ENCODE peak calls at places on chromosomes 3 and 15, in five cellular contexts. A is AG10803, I is mucosa of descending colon, R is uterus, U is AG09309. K is an unnamed sample.

GRCh38 chr3:116140100-116140689 is 305.1 kb downstream of the LSAMP start:
- DNase-seq in A (peak), I (no peak), R (no peak), U (no peak), K (peak)

GRCh38 chr15:101348643-101349496 is 53.8 kb upstream of the SNRPA1 start:
- DNase-seq in A (no peak), I (no peak), R (no peak), U (no peak), K (no peak)

GRCh38 chr3:89697321-89697916 is 590.0 kb downstream of the EPHA3 start:
- DNase-seq in A (no peak), I (no peak), R (no peak), U (no peak), K (peak)

GRCh38 chr15:34987182-34987488 is 952 bp downstream of the ZNF770 start:
- DNase-seq in A (no peak), I (no peak), R (no peak), U (no peak), K (no peak)

GRCh38 chr3:130645261-130645660 is 101.4 kb downstream of the PIK3R4 start:
- DNase-seq in A (no peak), I (no peak), R (no peak), U (no peak), K (no peak)

GRCh38 chr15:84108725-84109124 is 126.8 kb upstream of the GOLGA6L4 start:
- DNase-seq in A (peak), I (no peak), R (no peak), U (no peak), K (peak)

GRCh38 chr3:131454501-131454900 is 48.3 kb downstream of the MRPL3 start:
- DNase-seq in A (peak), I (no peak), R (no peak), U (peak), K (peak)

GRCh38 chr3:6392123-6392522 is 468.8 kb upstream of the GRM7 start:
- DNase-seq in A (no peak), I (no peak), R (no peak), U (no peak), K (no peak)

GRCh38 chr3:45553469-45553974 is 41.0 kb upstream of the LIMD1 start:
- DNase-seq in A (peak), I (no peak), R (peak), U (no peak), K (peak)

GRCh38 chr15:93451265-93451664 is 362.3 kb upstream of the RGMA start:
- DNase-seq in A (no peak), I (no peak), R (no peak), U (no peak), K (no peak)

GRCh38 chr15:63843901-63844317 is 10.2 kb upstream of the HERC1 start:
- DNase-seq in A (peak), I (no peak), R (no peak), U (no peak), K (peak)

GRCh38 chr15:45399381-45400212 is 21.3 kb upstream of the GATM start:
- DNase-seq in A (peak), I (no peak), R (no peak), U (peak), K (peak)

GRCh38 chr15:100999369-100999768 is 80.2 kb downstream of the LRRK1 start:
- DNase-seq in A (peak), I (no peak), R (no peak), U (peak), K (no peak)

GRCh38 chr3:99176169-99176964 is 274.9 kb upstream of the DCBLD2 start:
- DNase-seq in A (no peak), I (no peak), R (no peak), U (peak), K (no peak)

GRCh38 chr15:65286069-65286703 is 497 bp downstream of the PARP16 start:
- DNase-seq in A (no peak), I (peak), R (no peak), U (no peak), K (no peak)

GRCh38 chr3:194930439-194931204 is 244.9 kb downstream of the FAM43A start:
- DNase-seq in A (peak), I (no peak), R (no peak), U (peak), K (peak)

GRCh38 chr15:63048986-63049665 is 6.6 kb downstream of the TPM1 start:
- DNase-seq in A (peak), I (peak), R (peak), U (no peak), K (peak)

GRCh38 chr3:193803288-193803687 is 210.3 kb downstream of the OPA1 start:
- DNase-seq in A (no peak), I (no peak), R (no peak), U (no peak), K (no peak)

GRCh38 chr3:11917051-11917450 is 70.4 kb upstream of the TAMM41 start:
- DNase-seq in A (no peak), I (no peak), R (no peak), U (no peak), K (no peak)

GRCh38 chr15:99979371-99979770 is 246.1 kb upstream of the LYSMD4 start:
- DNase-seq in A (no peak), I (no peak), R (no peak), U (no peak), K (no peak)

DNA sequence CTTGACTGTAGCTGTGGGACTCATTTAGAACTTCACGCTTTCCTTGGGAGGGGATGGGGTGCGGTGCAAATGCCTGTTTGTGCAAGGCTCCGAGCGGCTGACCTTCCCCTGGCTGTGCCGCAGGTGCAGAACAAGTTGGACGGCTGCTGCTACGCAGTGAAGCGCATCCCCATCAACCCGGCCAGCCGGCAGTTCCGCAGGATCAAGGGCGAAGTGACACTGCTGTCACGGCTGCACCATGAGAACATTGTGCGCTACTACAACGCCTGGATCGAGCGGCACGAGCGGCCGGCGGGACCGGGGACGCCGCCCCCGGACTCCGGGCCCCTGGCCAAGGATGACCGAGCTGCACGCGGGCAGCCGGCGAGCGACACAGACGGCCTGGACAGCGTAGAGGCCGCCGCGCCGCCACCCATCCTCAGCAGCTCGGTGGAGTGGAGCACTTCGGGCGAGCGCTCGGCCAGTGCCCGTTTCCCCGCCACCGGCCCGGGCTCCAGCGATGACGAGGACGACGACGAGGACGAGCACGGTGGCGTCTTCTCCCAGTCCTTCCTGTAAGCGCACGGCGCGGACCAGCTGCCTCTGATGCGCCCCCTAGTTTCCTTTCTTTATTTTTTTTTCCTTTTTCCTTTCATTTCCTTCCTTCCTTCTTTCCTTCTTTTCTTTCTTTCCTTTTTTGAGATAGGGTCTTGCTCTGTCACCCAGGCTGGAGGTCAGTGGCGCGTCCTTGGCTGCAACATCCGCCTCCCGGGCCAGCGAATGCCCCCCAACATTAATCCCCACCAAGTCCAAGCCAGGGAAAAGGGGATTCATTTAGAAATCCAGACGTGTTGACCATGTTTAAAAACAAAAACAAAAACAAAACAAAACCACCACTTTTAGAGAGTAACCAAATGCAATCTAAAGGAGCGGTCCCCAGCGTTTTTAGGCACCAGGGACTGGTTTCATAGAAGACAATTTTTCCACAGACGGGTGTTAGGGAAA is 42.7 kb downstream of the EIF2AK4 start:
- DNase-seq in A (peak), I (peak), R (peak), U (no peak), K (peak)
- TF ChIP-seq CTCF in A (peak), I (no peak), R (peak), U (peak), K (peak)

GRCh38 chr3:145900056-145900829 is 260.7 kb downstream of the PLOD2 start:
- DNase-seq in A (no peak), I (no peak), R (no peak), U (no peak), K (no peak)

GRCh38 chr3:145899229-145899628 is 261.8 kb downstream of the PLOD2 start:
- DNase-seq in A (no peak), I (no peak), R (no peak), U (no peak), K (no peak)

GRCh38 chr3:145902166-145902565 is 258.8 kb downstream of the PLOD2 start:
- DNase-seq in A (peak), I (no peak), R (no peak), U (no peak), K (peak)

GRCh38 chr3:145903472-145904013 is 257.4 kb downstream of the PLOD2 start:
- DNase-seq in A (no peak), I (no peak), R (no peak), U (no peak), K (no peak)

DNA sequence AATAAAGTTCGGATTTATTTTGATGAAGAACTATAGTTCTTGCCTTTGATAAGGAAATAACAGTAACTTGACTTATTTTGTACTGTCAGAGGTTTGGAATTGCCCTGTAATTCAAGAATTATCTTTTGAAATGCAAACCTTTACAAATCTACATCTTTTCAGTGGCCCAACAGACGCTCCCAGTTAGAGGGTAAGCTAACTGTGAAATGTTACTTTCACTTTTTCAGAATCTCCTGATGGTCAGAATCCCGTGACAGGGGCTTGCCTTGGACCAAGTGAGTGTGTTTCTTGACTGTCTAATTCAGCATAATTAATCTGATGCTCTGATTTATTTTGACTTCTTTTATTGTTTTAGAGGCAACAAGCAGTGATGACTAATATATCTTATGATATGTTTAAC is 262.5 kb downstream of the PLOD2 start:
- DNase-seq in A (peak), I (no peak), R (no peak), U (no peak), K (peak)
- H3K4me3 ChIP-seq in A (peak), I (no peak), R (peak), U (no peak), K (no peak)

DNA sequence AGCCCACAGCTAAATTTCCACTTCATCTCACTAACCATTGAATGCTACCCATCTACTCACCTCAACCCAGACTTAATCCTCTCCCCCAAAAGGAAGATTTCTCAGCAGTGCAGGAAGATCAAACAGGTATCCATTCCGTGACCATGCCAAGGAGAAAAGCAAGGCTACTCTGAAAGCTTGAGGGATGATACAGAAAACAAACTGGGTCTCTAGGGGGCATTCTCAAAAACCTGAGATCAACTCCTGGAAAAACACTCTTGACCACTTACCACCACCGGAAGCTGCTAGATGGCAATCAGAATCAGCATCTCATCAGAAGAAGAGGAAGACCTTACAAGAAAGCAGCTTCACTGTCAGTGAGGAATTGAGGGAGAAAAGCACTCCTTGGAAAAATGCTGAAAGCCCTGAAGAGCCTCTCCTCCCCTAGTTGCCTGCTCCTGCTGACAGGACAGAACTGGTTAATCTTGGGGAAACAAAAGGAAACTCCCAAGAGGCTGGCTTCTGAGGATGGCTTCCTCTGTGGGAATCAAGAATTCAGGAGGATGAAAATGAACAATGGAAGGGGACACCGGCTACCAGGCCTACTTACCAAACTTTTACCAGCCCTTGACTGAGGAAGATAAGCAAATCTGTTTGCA is at the start of gene ATP8B4:
- DNase-seq in A (no peak), I (no peak), R (no peak), U (no peak), K (no peak)
- TF ChIP-seq CTCF in A (no peak), I (no peak), R (no peak), U (no peak), K (no peak)

GRCh38 chr3:85652322-85652721 is 693.5 kb downstream of the CADM2 start:
- DNase-seq in A (no peak), I (no peak), R (no peak), U (no peak), K (no peak)
- H3K4me3 ChIP-seq in A (no peak), I (no peak), R (no peak), U (no peak), K (no peak)

GRCh38 chr3:65170357-65171090 is 482.7 kb upstream of the ADAMTS9 start:
- DNase-seq in A (peak), I (peak), R (peak), U (peak), K (peak)

GRCh38 chr3:65177879-65178484 is 490.2 kb upstream of the ADAMTS9 start:
- DNase-seq in A (peak), I (no peak), R (no peak), U (peak), K (no peak)

GRCh38 chr3:65174713-65175112 is 486.9 kb upstream of the ADAMTS9 start:
- DNase-seq in A (no peak), I (no peak), R (no peak), U (no peak), K (no peak)

GRCh38 chr3:65178703-65179102 is 490.9 kb upstream of the ADAMTS9 start:
- DNase-seq in A (no peak), I (no peak), R (no peak), U (no peak), K (peak)

DNA sequence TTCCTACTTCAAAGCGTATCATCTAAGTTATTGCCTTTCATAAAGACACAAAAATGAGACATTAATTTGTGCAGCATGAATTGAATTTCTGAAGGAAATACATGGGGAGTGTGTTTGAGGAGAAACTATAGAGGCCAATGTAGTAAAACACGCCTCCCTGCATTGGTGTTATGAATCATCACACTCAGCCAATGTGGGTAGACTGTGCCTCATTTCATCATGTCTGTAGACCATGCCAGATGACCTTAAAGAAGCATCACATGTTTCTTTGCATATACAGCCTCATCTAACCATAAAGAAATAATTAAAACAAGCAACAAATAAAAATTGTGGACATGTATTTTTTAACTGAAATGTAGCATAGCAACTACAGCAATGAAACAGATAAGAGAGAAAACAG is 486.0 kb upstream of the ADAMTS9 start:
- DNase-seq in A (peak), I (no peak), R (no peak), U (no peak), K (peak)
- TF ChIP-seq CTCF in A (no peak), I (no peak), R (no peak), U (no peak), K (no peak)

GRCh38 chr3:147411777-147412176 is 2.6 kb downstream of the ZIC1 start:
- DNase-seq in A (no peak), I (no peak), R (no peak), U (no peak), K (peak)
- H3K4me3 ChIP-seq in A (peak), I (no peak), R (no peak), U (no peak), K (peak)

GRCh38 chr15:70420421-70421196 is 322.9 kb upstream of the TLE3 start:
- DNase-seq in A (no peak), I (no peak), R (no peak), U (no peak), K (peak)

GRCh38 chr15:70421197-70421482 is 323.4 kb upstream of the TLE3 start:
- DNase-seq in A (no peak), I (no peak), R (no peak), U (no peak), K (no peak)

GRCh38 chr15:70417536-70417935 is 319.8 kb upstream of the TLE3 start:
- DNase-seq in A (no peak), I (no peak), R (no peak), U (no peak), K (no peak)

GRCh38 chr15:70416851-70417250 is 319.1 kb upstream of the TLE3 start:
- DNase-seq in A (no peak), I (no peak), R (no peak), U (no peak), K (peak)

DNA sequence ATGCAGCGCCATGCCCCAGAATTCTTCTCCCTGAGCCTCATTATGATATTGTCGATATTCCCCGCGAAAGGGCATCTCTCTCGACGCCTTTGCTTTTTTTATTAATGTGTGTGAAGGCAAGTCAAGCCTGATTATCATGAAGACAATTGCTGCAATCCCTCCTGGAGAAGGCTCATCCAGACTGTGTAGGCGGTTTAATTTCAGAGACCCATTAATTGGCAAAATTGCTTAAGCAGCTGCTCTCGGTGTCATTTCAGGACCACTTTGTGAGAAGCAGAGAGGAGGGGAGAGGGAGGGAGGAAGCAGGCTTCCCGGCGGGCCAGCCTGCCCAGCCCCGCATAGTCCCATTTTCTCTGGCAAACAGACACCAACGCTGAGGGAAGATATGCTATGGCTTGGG is 321.3 kb upstream of the TLE3 start:
- DNase-seq in A (no peak), I (no peak), R (no peak), U (no peak), K (no peak)
- TF ChIP-seq CTCF in A (no peak), I (no peak), R (no peak), U (no peak), K (no peak)

GRCh38 chr15:40367673-40368611 is 9.9 kb downstream of the DISP2 start:
- DNase-seq in A (peak), I (peak), R (peak), U (peak), K (peak)
- H3K4me3 ChIP-seq in A (peak), I (no peak), R (peak), U (no peak), K (peak)

GRCh38 chr15:57505056-57505713 is 86.5 kb upstream of the MYZAP start:
- DNase-seq in A (peak), I (no peak), R (no peak), U (no peak), K (no peak)

GRCh38 chr15:57504599-57504940 is 87.1 kb upstream of the MYZAP start:
- DNase-seq in A (no peak), I (no peak), R (no peak), U (no peak), K (no peak)

GRCh38 chr15:57502116-57502515 is 89.6 kb upstream of the MYZAP start:
- DNase-seq in A (no peak), I (no peak), R (no peak), U (no peak), K (peak)

GRCh38 chr15:57503911-57504598 is 87.6 kb upstream of the MYZAP start:
- DNase-seq in A (peak), I (no peak), R (no peak), U (no peak), K (peak)

DNA sequence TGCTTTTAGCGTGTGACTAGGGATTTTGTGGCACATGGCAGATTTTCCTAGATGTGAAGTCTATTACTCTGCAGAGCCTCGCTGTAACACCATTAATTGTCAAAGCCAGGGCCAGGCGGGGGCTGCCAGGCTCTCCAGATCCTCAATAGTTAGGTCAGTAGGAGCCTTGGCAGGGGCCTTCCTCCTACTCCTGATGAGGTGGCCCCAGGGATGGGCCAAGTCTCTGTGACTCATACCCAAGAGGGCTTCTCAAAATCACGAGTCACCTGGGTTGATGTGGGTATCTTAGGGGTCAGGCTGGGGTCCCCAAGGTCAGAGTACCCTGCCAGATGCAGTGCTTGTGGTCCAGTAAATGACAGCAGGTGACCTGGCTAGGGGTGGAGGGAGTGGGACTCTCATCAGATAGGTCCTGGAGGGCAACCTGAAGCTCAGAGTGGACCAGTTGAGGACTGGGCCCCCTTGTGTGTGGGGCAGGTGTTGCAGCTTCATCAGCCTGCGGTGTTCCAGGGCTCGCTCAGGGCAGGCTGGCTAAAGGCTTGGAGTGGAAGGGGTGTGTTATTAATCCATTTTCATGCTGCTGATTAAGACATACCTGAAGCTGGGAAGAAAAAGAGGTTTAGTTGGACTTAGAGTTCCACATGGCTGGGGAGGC is 88.5 kb upstream of the MYZAP start:
- DNase-seq in A (no peak), I (no peak), R (no peak), U (no peak), K (no peak)
- TF ChIP-seq CTCF in A (no peak), I (no peak), R (no peak), U (no peak), K (peak)